ENCODE peak calls at places on chromosomes 2 and 18, in seven cellular contexts. I is Jurkat, Clone E6-1; P is stimulated activated CD8-positive, alpha-beta memory T cell treated with anti-CD3 and anti-CD28 coated beads, Interleukin-4, amount 100 ng/mL, for 24 hours; S is T-helper 2 cell; Q is fibroblast of lung; C is lower lobe of right lung; G is stimulated activated effector memory CD8-positive, alpha-beta T cell treated with anti-CD3 and anti-CD28 coated beads, Interleukin-12 subunit alpha, Interleukin-12 subunit beta, amount 100 ng/mL, for 72 hours. Y is an unnamed sample.

GRCh38 chr2:96088340-96089335 is 27.7 kb downstream of the ADRA2B start:
- DNase-seq in I (no peak), P (no peak), S (no peak), Q (no peak), C (peak), G (no peak), Y (no peak)

GRCh38 chr2:74371421-74371820 is 8.7 kb downstream of the DCTN1 start:
- DNase-seq in I (no peak), P (no peak), S (no peak), Q (no peak), C (no peak), G (no peak), Y (no peak)

GRCh38 chr2:237618449-237618848 is 8.9 kb upstream of the LRRFIP1 start:
- DNase-seq in I (no peak), P (no peak), S (no peak), Q (peak), C (no peak), G (no peak), Y (no peak)

GRCh38 chr18:39241534-39241933 is 1675.9 kb upstream of the CELF4 start:
- DNase-seq in I (no peak), P (no peak), S (no peak), Q (no peak), C (no peak), G (no peak), Y (no peak)

GRCh38 chr2:43293744-43294695 is 67.6 kb upstream of the ZFP36L2 start:
- DNase-seq in I (peak), P (no peak), S (no peak), Q (peak), C (no peak), G (peak), Y (peak)

GRCh38 chr2:8378016-8378810 is 303.6 kb upstream of the ID2 start:
- DNase-seq in I (no peak), P (no peak), S (no peak), Q (no peak), C (no peak), G (no peak), Y (no peak)

GRCh38 chr2:239268549-239268948 is 132.3 kb downstream of the HDAC4 start:
- DNase-seq in I (peak), P (no peak), S (no peak), Q (no peak), C (no peak), G (no peak), Y (no peak)

GRCh38 chr18:44680271-44681038 is at the start of gene SETBP1:
- DNase-seq in I (no peak), P (peak), S (no peak), Q (peak), C (peak), G (peak), Y (peak)

GRCh38 chr2:101127319-101128056 is 23.7 kb downstream of the TBC1D8 start:
- DNase-seq in I (no peak), P (no peak), S (no peak), Q (no peak), C (no peak), G (no peak), Y (no peak)

GRCh38 chr18:9133225-9133624 is 3.4 kb upstream of the ANKRD12 start:
- DNase-seq in I (no peak), P (no peak), S (no peak), Q (no peak), C (no peak), G (no peak), Y (no peak)